ENCODE peak calls at places on chromosomes 5 and 9, in ten cellular contexts. G, P, I, Q, K, X, U, H, C and V are unnamed samples.

GRCh38 chr9:89655990-89656657 is 51.3 kb downstream of the GADD45G start:
- DNase-seq in U (no peak), C (no peak), H (peak), G (no peak), K (no peak), Q (no peak), I (no peak), P (no peak), X (no peak), V (no peak)

GRCh38 chr9:27393054-27393846 is 96.3 kb upstream of the EQTN start:
- DNase-seq in U (no peak), H (no peak), K (no peak), C (no peak), Q (no peak), P (no peak), X (no peak), I (no peak), G (no peak), V (no peak)

GRCh38 chr5:1110260-1110929 is 1.5 kb downstream of the SLC12A7 start:
- DNase-seq in H (no peak), G (peak), Q (no peak), P (no peak), I (no peak), X (peak), C (no peak), U (no peak), K (no peak), V (no peak)

GRCh38 chr9:20649381-20649780 is 27.1 kb upstream of the MLLT3 start:
- DNase-seq in G (no peak), C (no peak), I (no peak), X (no peak), K (no peak), U (no peak), Q (no peak), H (no peak), P (no peak), V (no peak)

GRCh38 chr5:148532962-148533670 is 121.2 kb downstream of the HTR4 start:
- DNase-seq in P (no peak), U (no peak), X (no peak), K (no peak), G (no peak), H (no peak), Q (no peak), C (no peak), I (no peak), V (no peak)

GRCh38 chr5:155728146-155728856 is 598.7 kb upstream of the SGCD start:
- DNase-seq in Q (no peak), X (peak), C (no peak), K (no peak), G (no peak), U (peak), I (peak), P (no peak), H (no peak), V (peak)

GRCh38 chr5:57012511-57012910 is 60.6 kb upstream of the MIER3 start:
- DNase-seq in P (no peak), H (no peak), K (no peak), Q (no peak), X (no peak), C (no peak), U (no peak), G (no peak), I (no peak), V (no peak)

GRCh38 chr9:134258828-134259546 is 67.3 kb upstream of the RXRA start:
- DNase-seq in P (no peak), Q (no peak), U (no peak), I (no peak), K (no peak), C (no peak), X (no peak), G (no peak), H (no peak), V (no peak)

GRCh38 chr5:31285025-31285424 is 91.5 kb downstream of the CDH6 start:
- DNase-seq in H (no peak), G (no peak), Q (no peak), X (no peak), P (no peak), U (no peak), C (no peak), I (no peak), K (no peak), V (no peak)

GRCh38 chr5:59768204-59769040 is 125.1 kb downstream of the PDE4D start:
- DNase-seq in I (peak), G (peak), K (peak), P (peak), U (no peak), X (peak), C (peak), Q (no peak), H (peak), V (peak)

GRCh38 chr5:144187699-144188294 is 17.1 kb downstream of the KCTD16 start:
- DNase-seq in C (peak), G (no peak), X (no peak), Q (no peak), U (no peak), H (peak), P (no peak), I (no peak), K (peak), V (no peak)

GRCh38 chr5:153809181-153809580 is 229.5 kb downstream of the FAM114A2 start:
- DNase-seq in P (no peak), U (no peak), I (no peak), K (no peak), C (no peak), Q (no peak), G (no peak), X (no peak), H (no peak), V (no peak)

GRCh38 chr9:95008151-95008771 is 281.8 kb downstream of the AOPEP start:
- DNase-seq in Q (no peak), P (no peak), C (no peak), H (peak), U (no peak), I (peak), K (peak), G (no peak), X (no peak), V (no peak)

GRCh38 chr9:136133191-136133958 is 14.7 kb upstream of the TMEM250 start:
- DNase-seq in I (peak), K (peak), P (no peak), C (peak), U (no peak), H (no peak), X (peak), G (peak), Q (no peak), V (no peak)